ENCODE peak calls at places on chromosomes 7 and 10, in five cellular contexts. G is aorta; Q is CD4-positive, alpha-beta T cell; X is IMR-90; N is mucosa of descending colon. R is an unnamed sample.

GRCh38 chr10:70232155-70232858 is 922 bp downstream of the PPA1 start:
- DNase-seq in N (peak; percentile 79), G (no peak), X (peak; percentile 60), Q (peak; percentile 6), R (no peak)

GRCh38 chr7:32048970-32049369 is 21.2 kb downstream of the PDE1C start:
- DNase-seq in N (no peak), G (no peak), X (no peak), Q (no peak), R (no peak)

GRCh38 chr10:117555017-117555416 is 12.5 kb downstream of the EMX2 start:
- DNase-seq in Q (no peak), X (no peak), G (no peak), N (no peak), R (no peak)

GRCh38 chr10:62395892-62396291 is 21.7 kb downstream of the ZNF365 start:
- DNase-seq in Q (no peak), G (no peak), X (no peak), N (no peak), R (no peak)

GRCh38 chr10:29037348-29038113 is 251.3 kb upstream of the LYZL1 start:
- DNase-seq in G (no peak), N (no peak), Q (no peak), X (no peak), R (no peak)

GRCh38 chr7:45259966-45260646 is 102.5 kb downstream of the RAMP3 start:
- DNase-seq in G (peak; percentile 57), N (no peak), Q (peak; percentile 56), X (peak; percentile 7), R (peak; percentile 58)

GRCh38 chr7:128734777-128735342 is 4.3 kb upstream of the CALU start:
- DNase-seq in X (no peak), Q (no peak), N (no peak), G (no peak), R (no peak)

GRCh38 chr7:67346876-67347275 is 350.2 kb downstream of the TYW1 start:
- DNase-seq in X (no peak), N (no peak), G (no peak), Q (no peak), R (no peak)

GRCh38 chr10:70886921-70887665 is 1.3 kb downstream of the PCBD1 start:
- DNase-seq in Q (no peak), G (no peak), N (no peak), X (no peak), R (no peak)

GRCh38 chr10:44571701-44572100 is 186.8 kb upstream of the CXCL12 start:
- DNase-seq in G (no peak), N (no peak), X (peak; percentile 63), Q (no peak), R (no peak)

GRCh38 chr10:92799591-92799990 is 48.7 kb upstream of the EXOC6 start:
- DNase-seq in X (peak; percentile 12), Q (no peak), G (no peak), N (no peak), R (no peak)

GRCh38 chr7:132045481-132045980 is 489.1 kb upstream of the PODXL start:
- DNase-seq in G (no peak), Q (no peak), N (no peak), X (no peak), R (no peak)

GRCh38 chr10:71293446-71294090 is 25.5 kb upstream of the SLC29A3 start:
- DNase-seq in Q (no peak), N (peak; percentile 77), G (no peak), X (no peak), R (no peak)

GRCh38 chr10:70500812-70501301 is 22.3 kb downstream of the PALD1 start:
- DNase-seq in N (no peak), Q (no peak), G (no peak), X (no peak), R (no peak)

GRCh38 chr10:103445767-103446567 is 6.2 kb downstream of the CALHM2 start:
- DNase-seq in G (peak; percentile 90), Q (no peak), N (no peak), X (peak; percentile 52), R (peak; percentile 55)

GRCh38 chr7:73354196-73354595 is 26.2 kb downstream of the FKBP6 start:
- DNase-seq in Q (no peak), G (peak; percentile 69), X (no peak), N (no peak), R (no peak)

GRCh38 chr7:155221547-155221946 is 76.1 kb upstream of the INSIG1 start:
- DNase-seq in G (no peak), N (no peak), X (no peak), Q (no peak), R (no peak)

GRCh38 chr7:45236666-45237065 is 79.1 kb downstream of the RAMP3 start:
- DNase-seq in N (no peak), G (no peak), Q (no peak), X (peak; percentile 39), R (no peak)

GRCh38 chr7:25385731-25386136 is 157.4 kb upstream of the NPVF start:
- DNase-seq in X (no peak), N (no peak), Q (no peak), G (no peak), R (no peak)

GRCh38 chr7:75639071-75639892 is 99.5 kb downstream of the HIP1 start:
- DNase-seq in N (peak; percentile 60), X (peak; percentile 22), Q (peak; percentile 18), G (peak; percentile 73), R (no peak)

GRCh38 chr7:102008535-102009262 is 191.3 kb downstream of the CUX1 start:
- DNase-seq in N (peak; percentile 81), X (no peak), Q (no peak), G (no peak), R (no peak)

GRCh38 chr10:104347295-104348045 is 6.2 kb upstream of the CFAP58 start:
- DNase-seq in Q (no peak), G (no peak), X (no peak), N (no peak), R (no peak)

GRCh38 chr10:59266321-59266720 is 89.9 kb downstream of the PHYHIPL start:
- DNase-seq in Q (no peak), G (no peak), N (no peak), X (no peak), R (no peak)

GRCh38 chr10:62456611-62457101 is 82.5 kb downstream of the ZNF365 start:
- DNase-seq in N (no peak), G (peak; percentile 53), Q (no peak), X (peak; percentile 6), R (no peak)

GRCh38 chr10:97067716-97068391 is 117.9 kb downstream of the SLIT1 start:
- DNase-seq in Q (no peak), X (no peak), N (no peak), G (no peak), R (no peak)

GRCh38 chr10:29860159-29860558 is 199.2 kb downstream of the JCAD start:
- DNase-seq in N (no peak), G (no peak), X (peak; percentile 12), Q (no peak), R (no peak)

GRCh38 chr10:100006241-100006886 is 3.4 kb downstream of the DNMBP start:
- DNase-seq in N (no peak), G (no peak), Q (no peak), X (peak; percentile 97), R (no peak)

GRCh38 chr7:128137096-128137655 is 103.9 kb upstream of the LEP start:
- DNase-seq in G (no peak), X (peak; percentile 58), Q (no peak), N (no peak), R (no peak)

GRCh38 chr10:14592026-14592425 is 182.7 kb downstream of the FAM107B start:
- DNase-seq in G (no peak), Q (no peak), N (no peak), X (no peak), R (no peak)

GRCh38 chr10:113115534-113115933 is 165.5 kb downstream of the TCF7L2 start:
- DNase-seq in Q (no peak), N (no peak), G (no peak), X (no peak), R (no peak)

DNA sequence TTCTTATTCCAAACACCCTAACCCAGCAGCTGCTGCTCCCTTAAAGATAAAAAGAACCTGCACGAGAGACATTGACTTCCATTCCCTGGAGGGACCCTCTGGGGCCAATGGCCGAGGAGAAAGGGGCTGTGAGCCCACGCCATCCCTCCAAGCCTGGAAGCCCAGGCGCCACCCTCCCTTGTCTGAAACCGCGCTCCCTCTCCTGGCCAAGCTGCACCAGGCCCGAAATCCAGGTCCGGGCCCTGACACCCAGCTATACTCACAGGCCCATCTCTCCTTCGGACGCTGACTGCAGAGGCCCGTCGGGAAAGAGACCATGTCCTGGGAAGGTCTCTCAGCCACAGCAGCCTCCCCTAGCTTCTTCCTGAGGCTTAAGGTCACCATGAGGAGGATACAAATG is 196.5 kb downstream of the PTPRN2 start:
- DNase-seq in Q (no peak), N (no peak), G (no peak), X (no peak), R (no peak)
- H3K9me3 ChIP-seq in Q (no peaks in the 10 kb centered on the region), N (no peaks in the 10 kb centered on the region), G (no peaks in the 10 kb centered on the region), X (peaks cover 63% of the 10 kb centered on the region), R (no peaks in the 10 kb centered on the region)

DNA sequence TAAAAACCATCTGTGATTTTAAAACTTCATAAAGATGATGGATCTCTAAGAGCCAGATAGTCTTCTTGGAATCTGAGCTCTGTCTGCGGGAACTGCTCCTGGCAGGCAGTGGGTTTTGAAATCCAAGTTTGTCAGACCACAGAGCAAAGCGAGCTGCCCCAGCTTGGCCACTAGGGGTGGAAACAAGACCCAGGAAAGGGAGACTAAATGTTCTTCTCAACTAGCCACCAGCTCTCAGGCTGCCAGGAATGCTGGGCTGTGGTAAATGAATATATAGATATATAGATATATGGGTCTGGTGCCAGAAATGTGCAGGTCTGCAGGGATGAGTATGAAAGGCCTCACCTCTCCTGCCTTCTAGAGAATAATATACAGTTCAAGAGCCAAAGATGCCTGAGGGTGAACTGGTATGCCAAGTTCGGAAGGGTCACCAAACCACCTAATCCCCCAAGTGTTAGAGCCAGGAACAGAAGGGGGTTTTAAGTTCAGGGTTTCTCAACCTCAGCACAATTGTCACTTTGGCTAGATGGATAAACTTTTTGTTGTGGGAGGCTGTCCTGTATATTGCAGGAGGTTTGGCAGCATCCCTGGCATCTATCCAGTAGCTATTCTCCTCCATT is 208.7 kb downstream of the KCNMA1 start:
- DNase-seq in N (no peak), G (peak; percentile 81), Q (no peak), X (peak; percentile 82), R (no peak)
- H3K9me3 ChIP-seq in N (no peaks in the 10 kb centered on the region), G (no peaks in the 10 kb centered on the region), Q (no peaks in the 10 kb centered on the region), X (no peaks in the 10 kb centered on the region), R (no peaks in the 10 kb centered on the region)

DNA sequence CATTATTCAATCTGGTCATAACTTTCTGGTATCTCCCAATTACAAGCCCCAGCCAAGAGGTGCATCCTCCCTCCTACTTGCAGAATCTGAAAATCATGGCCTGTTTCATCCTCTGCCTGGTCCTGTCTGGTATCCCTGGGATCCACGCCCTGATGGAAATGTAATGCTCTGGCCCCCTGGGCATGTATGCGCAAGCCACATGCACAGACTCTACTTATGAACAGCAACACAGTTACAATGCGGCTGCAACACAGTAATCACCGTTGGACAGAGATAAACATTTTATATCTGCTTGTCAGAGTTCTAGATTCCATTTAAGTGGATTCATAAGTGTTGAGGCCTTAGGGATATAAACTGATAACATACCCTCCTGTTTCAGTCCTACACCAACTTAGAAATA is 117.8 kb upstream of the ABI1 start:
- DNase-seq in G (no peak), Q (no peak), N (no peak), X (no peak), R (no peak)
- H3K9me3 ChIP-seq in G (no peaks in the 10 kb centered on the region), Q (no peaks in the 10 kb centered on the region), N (no peaks in the 10 kb centered on the region), X (no peaks in the 10 kb centered on the region), R (no peaks in the 10 kb centered on the region)

GRCh38 chr7:10079572-10079971 is 894.1 kb upstream of the PHF14 start:
- DNase-seq in G (no peak), N (no peak), X (no peak), Q (no peak), R (no peak)
- H3K9me3 ChIP-seq in G (peaks cover 2% of the 10 kb centered on the region), N (peaks cover 26% of the 10 kb centered on the region), X (peaks cover 10% of the 10 kb centered on the region), Q (no peaks in the 10 kb centered on the region), R (no peaks in the 10 kb centered on the region)

GRCh38 chr7:64174941-64175340 is 32.1 kb upstream of the ZNF735 start:
- DNase-seq in Q (no peak), G (no peak), N (no peak), X (no peak), R (no peak)

GRCh38 chr7:64174328-64174727 is 32.7 kb upstream of the ZNF735 start:
- DNase-seq in G (no peak), Q (no peak), X (no peak), N (no peak), R (no peak)
- H3K9me3 ChIP-seq in G (no peaks in the 10 kb centered on the region), Q (no peaks in the 10 kb centered on the region), X (peaks cover 9% of the 10 kb centered on the region), N (peaks cover 52% of the 10 kb centered on the region), R (peaks cover 25% of the 10 kb centered on the region)

R was measured in breast epithelium.